ENCODE peak calls at places on chromosome 1, in four cellular contexts. V is astrocyte of the spinal cord, C is Panc1, Y is lung. O is an unnamed sample.

GRCh38 chr1:3775498-3776230 is 3.1 kb downstream of the SMIM1 start:
- DNase-seq in V (peak; percentile 47), C (peak; percentile 27), Y (peak; percentile 50), O (peak; percentile 64)

GRCh38 chr1:206733012-206733411 is 37.6 kb upstream of the IL19 start:
- DNase-seq in V (no peak), C (no peak), Y (no peak), O (no peak)

GRCh38 chr1:9717193-9718005 is 65.9 kb downstream of the PIK3CD start:
- DNase-seq in V (peak; percentile 4), C (no peak), Y (peak; percentile 57), O (no peak)

GRCh38 chr1:93575586-93576271 is 105.9 kb downstream of the BCAR3 start:
- DNase-seq in V (peak; percentile 35), C (no peak), Y (no peak), O (no peak)

GRCh38 chr1:25519624-25520023 is 23.8 kb upstream of the LDLRAP1 start:
- DNase-seq in V (peak; percentile 84), C (no peak), Y (no peak), O (peak; percentile 47)

GRCh38 chr1:204683284-204684205 is 2.0 kb downstream of the LRRN2 start:
- DNase-seq in V (no peak), C (no peak), Y (no peak), O (no peak)

GRCh38 chr1:6348511-6349191 is 44.9 kb downstream of the ACOT7 start:
- DNase-seq in V (peak; percentile 76), C (no peak), Y (no peak), O (peak; percentile 81)

GRCh38 chr1:220485131-220485530 is 42.8 kb upstream of the MARK1 start:
- DNase-seq in V (no peak), C (no peak), Y (no peak), O (no peak)

GRCh38 chr1:153546371-153546770 is 765 bp upstream of the S100A4 start:
- DNase-seq in V (no peak), C (no peak), Y (no peak), O (no peak)
- H3K4me3 ChIP-seq in V (no peak overlapping the region), C (no peak overlapping the region), Y (no peak overlapping the region), O (no peak overlapping the region)

GRCh38 chr1:46459315-46459714 is 30.3 kb upstream of the DMBX1 start:
- DNase-seq in V (no peak), C (no peak), Y (no peak), O (no peak)

GRCh38 chr1:46461809-46462448 is 27.7 kb upstream of the DMBX1 start:
- DNase-seq in V (no peak), C (no peak), Y (no peak), O (no peak)

GRCh38 chr1:46464013-46464548 is 25.6 kb upstream of the DMBX1 start:
- DNase-seq in V (no peak), C (no peak), Y (no peak), O (no peak)

GRCh38 chr1:46458846-46459245 is 30.8 kb upstream of the DMBX1 start:
- DNase-seq in V (no peak), C (no peak), Y (no peak), O (no peak)

GRCh38 chr1:46461017-46461808 is 28.4 kb upstream of the DMBX1 start:
- DNase-seq in V (no peak), C (no peak), Y (no peak), O (no peak)
- TF ChIP-seq CTCF in V (no peak), C (no peak), Y (no peak), O (no peak)

GRCh38 chr1:10888289-10888688 is 91.8 kb upstream of the CASZ1 start:
- DNase-seq in V (no peak), C (no peak), Y (no peak), O (no peak)

GRCh38 chr1:10891081-10891480 is 94.6 kb upstream of the CASZ1 start:
- DNase-seq in V (no peak), C (no peak), Y (no peak), O (no peak)

GRCh38 chr1:10889628-10890353 is 93.3 kb upstream of the CASZ1 start:
- DNase-seq in V (no peak), C (no peak), Y (no peak), O (no peak)

GRCh38 chr1:10890391-10891073 is 94.1 kb upstream of the CASZ1 start:
- DNase-seq in V (no peak), C (no peak), Y (no peak), O (no peak)

GRCh38 chr1:10888791-10889627 is 92.6 kb upstream of the CASZ1 start:
- DNase-seq in V (no peak), C (no peak), Y (no peak), O (no peak)
- H3K4me3 ChIP-seq in V (no peak overlapping the region), C (no peak overlapping the region), Y (no peak overlapping the region), O (no peak overlapping the region)

GRCh38 chr1:17973694-17974093 is 133.9 kb upstream of the IGSF21 start:
- DNase-seq in V (no peak), C (no peak), Y (no peak), O (no peak)
- TF ChIP-seq CTCF in V (no peak), C (no peak), Y (no peak), O (no peak)

O was measured in fibroblast of pulmonary artery.